ENCODE peak calls at places on chromosomes 3 and 15, in seven cellular contexts. One of them, this sample, is unnamed.

GRCh38 chr3:146421814-146422748 is 47.3 kb downstream of the PLSCR2 start:
- DNase-seq in GM12865: no peak
- DNase-seq in ovary: no peak
- DNase-seq in PC-9: no peak
- DNase-seq in esophagus muscularis mucosa: no peak
- DNase-seq in SK-N-SH: no peak
- DNase-seq in endothelial cell: no peak
- DNase-seq in this sample: no peak

GRCh38 chr15:49035825-49036224 is 10.4 kb downstream of the SECISBP2L start:
- DNase-seq in GM12865: no peak
- DNase-seq in ovary: no peak
- DNase-seq in PC-9: no peak
- DNase-seq in esophagus muscularis mucosa: no peak
- DNase-seq in SK-N-SH: no peak
- DNase-seq in endothelial cell: no peak
- DNase-seq in this sample: no peak

GRCh38 chr3:180855364-180855763 is 57.1 kb upstream of the FXR1 start:
- DNase-seq in GM12865: peak; percentile 24
- DNase-seq in ovary: no peak
- DNase-seq in PC-9: no peak
- DNase-seq in esophagus muscularis mucosa: no peak
- DNase-seq in SK-N-SH: no peak
- DNase-seq in endothelial cell: no peak
- DNase-seq in this sample: no peak

GRCh38 chr15:30906366-30906765 is 2.7 kb downstream of the FAN1 start:
- DNase-seq in GM12865: no peak
- DNase-seq in ovary: no peak
- DNase-seq in PC-9: no peak
- DNase-seq in esophagus muscularis mucosa: no peak
- DNase-seq in SK-N-SH: no peak
- DNase-seq in endothelial cell: no peak
- DNase-seq in this sample: no peak

GRCh38 chr3:153180860-153181372 is 18.9 kb downstream of the RAP2B start:
- DNase-seq in GM12865: no peak
- DNase-seq in ovary: no peak
- DNase-seq in PC-9: no peak
- DNase-seq in esophagus muscularis mucosa: no peak
- DNase-seq in SK-N-SH: no peak
- DNase-seq in endothelial cell: no peak
- DNase-seq in this sample: no peak

GRCh38 chr15:65833501-65834220 is 35.6 kb upstream of the RAB11A start:
- DNase-seq in GM12865: peak; percentile 67
- DNase-seq in ovary: no peak
- DNase-seq in PC-9: no peak
- DNase-seq in esophagus muscularis mucosa: no peak
- DNase-seq in SK-N-SH: peak; percentile 49
- DNase-seq in endothelial cell: no peak
- DNase-seq in this sample: no peak

GRCh38 chr15:56341201-56341600 is 24.0 kb upstream of the TEX9 start:
- DNase-seq in GM12865: no peak
- DNase-seq in ovary: no peak
- DNase-seq in PC-9: no peak
- DNase-seq in esophagus muscularis mucosa: no peak
- DNase-seq in SK-N-SH: no peak
- DNase-seq in endothelial cell: no peak
- DNase-seq in this sample: no peak

GRCh38 chr15:23890218-23890617 is 203.1 kb upstream of the NDN start:
- DNase-seq in GM12865: no peak
- DNase-seq in ovary: no peak
- DNase-seq in PC-9: no peak
- DNase-seq in esophagus muscularis mucosa: no peak
- DNase-seq in SK-N-SH: no peak
- DNase-seq in endothelial cell: no peak
- DNase-seq in this sample: no peak

GRCh38 chr3:98761656-98762229 is 1.4 kb upstream of the ST3GAL6 start:
- DNase-seq in GM12865: no peak
- DNase-seq in ovary: no peak
- DNase-seq in PC-9: no peak
- DNase-seq in esophagus muscularis mucosa: no peak
- DNase-seq in SK-N-SH: peak; percentile 25
- DNase-seq in endothelial cell: no peak
- DNase-seq in this sample: no peak

GRCh38 chr3:54134713-54135112 is 12.4 kb downstream of the CACNA2D3 start:
- DNase-seq in GM12865: no peak
- DNase-seq in ovary: no peak
- DNase-seq in PC-9: no peak
- DNase-seq in esophagus muscularis mucosa: no peak
- DNase-seq in SK-N-SH: no peak
- DNase-seq in endothelial cell: no peak
- DNase-seq in this sample: no peak

GRCh38 chr15:49415638-49416037 is 7.4 kb upstream of the FGF7 start:
- DNase-seq in GM12865: no peak
- DNase-seq in ovary: no peak
- DNase-seq in PC-9: peak; percentile 42
- DNase-seq in esophagus muscularis mucosa: no peak
- DNase-seq in SK-N-SH: no peak
- DNase-seq in endothelial cell: no peak
- DNase-seq in this sample: no peak

GRCh38 chr3:172156309-172156998 is 117.1 kb downstream of the FNDC3B start:
- DNase-seq in GM12865: no peak
- DNase-seq in ovary: no peak
- DNase-seq in PC-9: peak; percentile 96
- DNase-seq in esophagus muscularis mucosa: no peak
- DNase-seq in SK-N-SH: no peak
- DNase-seq in endothelial cell: no peak
- DNase-seq in this sample: no peak

GRCh38 chr15:59334063-59334415 is 38.6 kb downstream of the MYO1E start:
- DNase-seq in GM12865: no peak
- DNase-seq in ovary: no peak
- DNase-seq in PC-9: no peak
- DNase-seq in esophagus muscularis mucosa: no peak
- DNase-seq in SK-N-SH: no peak
- DNase-seq in endothelial cell: no peak
- DNase-seq in this sample: no peak

GRCh38 chr3:38579146-38579545 is 70.3 kb downstream of the SCN5A start:
- DNase-seq in GM12865: no peak
- DNase-seq in ovary: no peak
- DNase-seq in PC-9: no peak
- DNase-seq in esophagus muscularis mucosa: no peak
- DNase-seq in SK-N-SH: peak; percentile 78
- DNase-seq in endothelial cell: no peak
- DNase-seq in this sample: no peak

GRCh38 chr3:63970596-63971468 is 52.5 kb downstream of the PSMD6 start:
- DNase-seq in GM12865: peak; percentile 11
- DNase-seq in ovary: no peak
- DNase-seq in PC-9: no peak
- DNase-seq in esophagus muscularis mucosa: no peak
- DNase-seq in SK-N-SH: no peak
- DNase-seq in endothelial cell: no peak
- DNase-seq in this sample: no peak

GRCh38 chr15:74540761-74541493 is at the start of gene ARID3B:
- DNase-seq in GM12865: peak; percentile 99
- DNase-seq in ovary: peak; percentile 95
- DNase-seq in PC-9: peak; percentile 92
- DNase-seq in esophagus muscularis mucosa: peak; percentile 99
- DNase-seq in SK-N-SH: peak; percentile 97
- DNase-seq in endothelial cell: peak; percentile 91
- DNase-seq in this sample: peak; percentile 96

GRCh38 chr15:73375755-73376305 is 7.1 kb upstream of the HCN4 start:
- DNase-seq in GM12865: no peak
- DNase-seq in ovary: no peak
- DNase-seq in PC-9: no peak
- DNase-seq in esophagus muscularis mucosa: no peak
- DNase-seq in SK-N-SH: peak; percentile 71
- DNase-seq in endothelial cell: no peak
- DNase-seq in this sample: no peak

GRCh38 chr3:43473737-43474136 is 148.1 kb downstream of the ANO10 start:
- DNase-seq in GM12865: no peak
- DNase-seq in ovary: no peak
- DNase-seq in PC-9: no peak
- DNase-seq in esophagus muscularis mucosa: no peak
- DNase-seq in SK-N-SH: no peak
- DNase-seq in endothelial cell: no peak
- DNase-seq in this sample: no peak

GRCh38 chr3:65729553-65729952 is 309.2 kb downstream of the MAGI1 start:
- DNase-seq in GM12865: no peak
- DNase-seq in ovary: peak; percentile 22
- DNase-seq in PC-9: no peak
- DNase-seq in esophagus muscularis mucosa: no peak
- DNase-seq in SK-N-SH: no peak
- DNase-seq in endothelial cell: no peak
- DNase-seq in this sample: no peak

GRCh38 chr3:195893516-195893915 is 14.8 kb downstream of the TNK2 start:
- DNase-seq in GM12865: no peak
- DNase-seq in ovary: no peak
- DNase-seq in PC-9: no peak
- DNase-seq in esophagus muscularis mucosa: no peak
- DNase-seq in SK-N-SH: no peak
- DNase-seq in endothelial cell: no peak
- DNase-seq in this sample: no peak

GRCh38 chr3:44106761-44107160 is 134.9 kb upstream of the TOPAZ1 start:
- DNase-seq in GM12865: no peak
- DNase-seq in ovary: no peak
- DNase-seq in PC-9: no peak
- DNase-seq in esophagus muscularis mucosa: peak; percentile 85
- DNase-seq in SK-N-SH: no peak
- DNase-seq in endothelial cell: no peak
- DNase-seq in this sample: no peak

GRCh38 chr3:52079958-52080357 is 23.6 kb upstream of the DUSP7 start:
- DNase-seq in GM12865: no peak
- DNase-seq in ovary: no peak
- DNase-seq in PC-9: no peak
- DNase-seq in esophagus muscularis mucosa: no peak
- DNase-seq in SK-N-SH: no peak
- DNase-seq in endothelial cell: no peak
- DNase-seq in this sample: no peak

GRCh38 chr15:64740361-64741170 is 34.8 kb downstream of the RBPMS2 start:
- DNase-seq in GM12865: peak; percentile 55
- DNase-seq in ovary: peak; percentile 67
- DNase-seq in PC-9: no peak
- DNase-seq in esophagus muscularis mucosa: no peak
- DNase-seq in SK-N-SH: peak; percentile 42
- DNase-seq in endothelial cell: no peak
- DNase-seq in this sample: peak; percentile 50

GRCh38 chr15:68383161-68384074 is 48.5 kb downstream of the ITGA11 start:
- DNase-seq in GM12865: peak; percentile 79
- DNase-seq in ovary: peak; percentile 7
- DNase-seq in PC-9: no peak
- DNase-seq in esophagus muscularis mucosa: peak; percentile 74
- DNase-seq in SK-N-SH: peak; percentile 64
- DNase-seq in endothelial cell: peak; percentile 36
- DNase-seq in this sample: peak; percentile 77

GRCh38 chr15:90838066-90838465 is 30.3 kb upstream of the FURIN start:
- DNase-seq in GM12865: peak; percentile 46
- DNase-seq in ovary: no peak
- DNase-seq in PC-9: no peak
- DNase-seq in esophagus muscularis mucosa: no peak
- DNase-seq in SK-N-SH: no peak
- DNase-seq in endothelial cell: no peak
- DNase-seq in this sample: no peak

GRCh38 chr15:81170504-81170903 is 26.2 kb upstream of the IL16 start:
- DNase-seq in GM12865: no peak
- DNase-seq in ovary: no peak
- DNase-seq in PC-9: no peak
- DNase-seq in esophagus muscularis mucosa: no peak
- DNase-seq in SK-N-SH: no peak
- DNase-seq in endothelial cell: no peak
- DNase-seq in this sample: no peak

GRCh38 chr15:62928242-62928995 is 114.1 kb upstream of the TPM1 start:
- DNase-seq in GM12865: no peak
- DNase-seq in ovary: no peak
- DNase-seq in PC-9: peak; percentile 39
- DNase-seq in esophagus muscularis mucosa: no peak
- DNase-seq in SK-N-SH: peak; percentile 60
- DNase-seq in endothelial cell: no peak
- DNase-seq in this sample: no peak
- TF ChIP-seq CTCF in GM12865: no peak
- TF ChIP-seq CTCF in ovary: no peak
- TF ChIP-seq CTCF in PC-9: no peak
- TF ChIP-seq CTCF in esophagus muscularis mucosa: no peak
- TF ChIP-seq CTCF in SK-N-SH: peak; percentile 71
- TF ChIP-seq CTCF in endothelial cell: no peak
- TF ChIP-seq CTCF in this sample: no peak

GRCh38 chr3:184164648-184165330 is 9.6 kb downstream of the DVL3 start:
- DNase-seq in GM12865: no peak
- DNase-seq in ovary: no peak
- DNase-seq in PC-9: no peak
- DNase-seq in esophagus muscularis mucosa: no peak
- DNase-seq in SK-N-SH: no peak
- DNase-seq in endothelial cell: no peak
- DNase-seq in this sample: no peak
- TF ChIP-seq CTCF in GM12865: no peak
- TF ChIP-seq CTCF in ovary: no peak
- TF ChIP-seq CTCF in PC-9: no peak
- TF ChIP-seq CTCF in esophagus muscularis mucosa: no peak
- TF ChIP-seq CTCF in SK-N-SH: no peak
- TF ChIP-seq CTCF in endothelial cell: no peak
- TF ChIP-seq CTCF in this sample: no peak

GRCh38 chr15:99105516-99106341 is 849 bp downstream of the SYNM start:
- DNase-seq in GM12865: peak; percentile 67
- DNase-seq in ovary: peak; percentile 51
- DNase-seq in PC-9: no peak
- DNase-seq in esophagus muscularis mucosa: no peak
- DNase-seq in SK-N-SH: peak; percentile 79
- DNase-seq in endothelial cell: peak; percentile 62
- DNase-seq in this sample: peak; percentile 65
- TF ChIP-seq CTCF in GM12865: peak; percentile 5
- TF ChIP-seq CTCF in ovary: no peak
- TF ChIP-seq CTCF in PC-9: no peak
- TF ChIP-seq CTCF in esophagus muscularis mucosa: peak; percentile 9
- TF ChIP-seq CTCF in SK-N-SH: no peak
- TF ChIP-seq CTCF in endothelial cell: no peak
- TF ChIP-seq CTCF in this sample: no peak

GRCh38 chr3:50430950-50431435 is 71.7 kb upstream of the TMEM115 start:
- DNase-seq in GM12865: no peak
- DNase-seq in ovary: no peak
- DNase-seq in PC-9: no peak
- DNase-seq in esophagus muscularis mucosa: no peak
- DNase-seq in SK-N-SH: peak; percentile 89
- DNase-seq in endothelial cell: no peak
- DNase-seq in this sample: no peak

GRCh38 chr3:50423543-50423942 is 64.2 kb upstream of the TMEM115 start:
- DNase-seq in GM12865: no peak
- DNase-seq in ovary: no peak
- DNase-seq in PC-9: no peak
- DNase-seq in esophagus muscularis mucosa: no peak
- DNase-seq in SK-N-SH: no peak
- DNase-seq in endothelial cell: no peak
- DNase-seq in this sample: no peak

GRCh38 chr3:50430186-50430585 is 70.9 kb upstream of the TMEM115 start:
- DNase-seq in GM12865: no peak
- DNase-seq in ovary: no peak
- DNase-seq in PC-9: no peak
- DNase-seq in esophagus muscularis mucosa: no peak
- DNase-seq in SK-N-SH: no peak
- DNase-seq in endothelial cell: no peak
- DNase-seq in this sample: no peak

GRCh38 chr3:50427255-50427654 is 67.9 kb upstream of the TMEM115 start:
- DNase-seq in GM12865: no peak
- DNase-seq in ovary: no peak
- DNase-seq in PC-9: no peak
- DNase-seq in esophagus muscularis mucosa: no peak
- DNase-seq in SK-N-SH: no peak
- DNase-seq in endothelial cell: no peak
- DNase-seq in this sample: no peak

GRCh38 chr3:50428007-50428633 is 68.8 kb upstream of the TMEM115 start:
- DNase-seq in GM12865: no peak
- DNase-seq in ovary: no peak
- DNase-seq in PC-9: peak; percentile 52
- DNase-seq in esophagus muscularis mucosa: no peak
- DNase-seq in SK-N-SH: peak; percentile 88
- DNase-seq in endothelial cell: no peak
- DNase-seq in this sample: no peak
- TF ChIP-seq CTCF in GM12865: no peak
- TF ChIP-seq CTCF in ovary: no peak
- TF ChIP-seq CTCF in PC-9: peak; percentile 55
- TF ChIP-seq CTCF in esophagus muscularis mucosa: no peak
- TF ChIP-seq CTCF in SK-N-SH: peak; percentile 36
- TF ChIP-seq CTCF in endothelial cell: no peak
- TF ChIP-seq CTCF in this sample: no peak

This sample was measured in GM20000.